ENCODE peak calls at places on chromosomes 12 and 14, in four cellular contexts. A, F, Q and B are unnamed samples.

GRCh38 chr14:105419305-105420091 is at the start of gene MTA1:
- DNase-seq in Q (peak), F (no peak), A (peak), B (peak)

GRCh38 chr12:27902651-27903050 is 69.9 kb downstream of the PTHLH start:
- DNase-seq in A (no peak), F (no peak), Q (no peak), B (no peak)

GRCh38 chr12:52605542-52605941 is 4.3 kb upstream of the KRT72 start:
- DNase-seq in Q (no peak), F (no peak), A (no peak), B (no peak)

GRCh38 chr12:45879363-45879895 is 110.9 kb downstream of the SCAF11 start:
- DNase-seq in Q (no peak), F (no peak), A (no peak), B (no peak)

GRCh38 chr12:19778111-19778688 is 338.9 kb downstream of the AEBP2 start:
- DNase-seq in F (no peak), Q (no peak), A (peak), B (no peak)

GRCh38 chr14:86575141-86575540 is 1045.2 kb downstream of the FLRT2 start:
- DNase-seq in F (no peak), Q (peak), A (no peak), B (no peak)

GRCh38 chr14:59207506-59207933 is 19.1 kb downstream of the DAAM1 start:
- DNase-seq in Q (no peak), A (no peak), F (no peak), B (no peak)

GRCh38 chr12:78697817-78698415 is 166.7 kb upstream of the SYT1 start:
- DNase-seq in Q (no peak), F (no peak), A (peak), B (no peak)

GRCh38 chr14:89085154-89086059 is 261.0 kb downstream of the TTC8 start:
- DNase-seq in F (no peak), A (peak), Q (no peak), B (no peak)

GRCh38 chr14:35155962-35156361 is 33.6 kb downstream of the PRORP start:
- DNase-seq in F (no peak), Q (peak), A (peak), B (peak)

GRCh38 chr14:63672417-63673180 is 30.9 kb upstream of the WDR89 start:
- DNase-seq in F (no peak), Q (no peak), A (peak), B (no peak)

GRCh38 chr14:34593740-34594375 is 36.1 kb downstream of the SNX6 start:
- DNase-seq in Q (no peak), A (peak), F (no peak), B (no peak)

GRCh38 chr12:96427269-96427729 is 27.1 kb upstream of the CDK17 start:
- DNase-seq in A (peak), F (peak), Q (peak), B (no peak)